ENCODE peak calls at places on chromosomes 13 and 19, in seven cellular contexts. One of them, this sample, is unnamed.

GRCh38 chr19:18605546-18606280 is 886 bp downstream of the CRLF1 start:
- DNase-seq in mesendoderm: no peak
- DNase-seq in neuronal stem cell: no peak
- DNase-seq in mesenchymal stem cell: no peak
- DNase-seq in H9: no peak
- DNase-seq in IMR-90: no peak
- DNase-seq in trophoblast cell: no peak
- DNase-seq in this sample: no peak

GRCh38 chr19:7293795-7294570 is at the start of gene INSR:
- DNase-seq in IMR-90: peak
- DNase-seq in mesendoderm: peak
- DNase-seq in H9: peak
- DNase-seq in neuronal stem cell: peak
- DNase-seq in mesenchymal stem cell: peak
- DNase-seq in trophoblast cell: peak
- DNase-seq in this sample: peak

GRCh38 chr13:49731766-49732165 is 40.5 kb upstream of the EBPL start:
- DNase-seq in neuronal stem cell: no peak
- DNase-seq in mesendoderm: no peak
- DNase-seq in IMR-90: peak
- DNase-seq in trophoblast cell: no peak
- DNase-seq in mesenchymal stem cell: peak
- DNase-seq in H9: no peak
- DNase-seq in this sample: no peak

GRCh38 chr19:17370026-17370587 is 7.0 kb downstream of the PLVAP start:
- DNase-seq in mesendoderm: no peak
- DNase-seq in IMR-90: peak
- DNase-seq in H9: no peak
- DNase-seq in mesenchymal stem cell: peak
- DNase-seq in neuronal stem cell: no peak
- DNase-seq in trophoblast cell: peak
- DNase-seq in this sample: no peak

GRCh38 chr19:42282036-42282762 is 13.1 kb downstream of the CIC start:
- DNase-seq in mesendoderm: no peak
- DNase-seq in trophoblast cell: no peak
- DNase-seq in mesenchymal stem cell: peak
- DNase-seq in H9: no peak
- DNase-seq in neuronal stem cell: no peak
- DNase-seq in IMR-90: peak
- DNase-seq in this sample: peak

GRCh38 chr13:46603165-46603603 is 50.2 kb downstream of the LRCH1 start:
- DNase-seq in IMR-90: no peak
- DNase-seq in neuronal stem cell: no peak
- DNase-seq in H9: no peak
- DNase-seq in mesenchymal stem cell: no peak
- DNase-seq in trophoblast cell: no peak
- DNase-seq in mesendoderm: peak
- DNase-seq in this sample: no peak

GRCh38 chr13:79779761-79780160 is 298.8 kb downstream of the NDFIP2 start:
- DNase-seq in neuronal stem cell: peak
- DNase-seq in mesendoderm: peak
- DNase-seq in mesenchymal stem cell: peak
- DNase-seq in trophoblast cell: peak
- DNase-seq in IMR-90: peak
- DNase-seq in H9: no peak
- DNase-seq in this sample: no peak

GRCh38 chr13:39025433-39025839 is 12.5 kb downstream of the PROSER1 start:
- DNase-seq in neuronal stem cell: no peak
- DNase-seq in H9: no peak
- DNase-seq in mesendoderm: no peak
- DNase-seq in IMR-90: no peak
- DNase-seq in mesenchymal stem cell: no peak
- DNase-seq in trophoblast cell: no peak
- DNase-seq in this sample: no peak

GRCh38 chr13:91468301-91468700 is 69.9 kb downstream of the GPC5 start:
- DNase-seq in mesenchymal stem cell: no peak
- DNase-seq in IMR-90: peak
- DNase-seq in trophoblast cell: no peak
- DNase-seq in mesendoderm: peak
- DNase-seq in H9: no peak
- DNase-seq in neuronal stem cell: no peak
- DNase-seq in this sample: no peak

GRCh38 chr13:44620057-44620456 is 43.9 kb upstream of the TSC22D1 start:
- DNase-seq in IMR-90: peak
- DNase-seq in neuronal stem cell: no peak
- DNase-seq in trophoblast cell: no peak
- DNase-seq in H9: no peak
- DNase-seq in mesenchymal stem cell: peak
- DNase-seq in mesendoderm: no peak
- DNase-seq in this sample: no peak

GRCh38 chr13:27423333-27423732 is 1.1 kb upstream of the GTF3A start:
- DNase-seq in IMR-90: no peak
- DNase-seq in trophoblast cell: no peak
- DNase-seq in H9: no peak
- DNase-seq in mesendoderm: no peak
- DNase-seq in mesenchymal stem cell: no peak
- DNase-seq in neuronal stem cell: no peak
- DNase-seq in this sample: no peak

GRCh38 chr13:43686557-43686956 is 100.2 kb downstream of the ENOX1 start:
- DNase-seq in mesenchymal stem cell: peak
- DNase-seq in H9: no peak
- DNase-seq in trophoblast cell: peak
- DNase-seq in mesendoderm: peak
- DNase-seq in neuronal stem cell: no peak
- DNase-seq in IMR-90: peak
- DNase-seq in this sample: no peak

GRCh38 chr19:6821639-6822310 is 49.3 kb downstream of the VAV1 start:
- DNase-seq in IMR-90: no peak
- DNase-seq in mesenchymal stem cell: no peak
- DNase-seq in mesendoderm: no peak
- DNase-seq in neuronal stem cell: no peak
- DNase-seq in H9: no peak
- DNase-seq in trophoblast cell: no peak
- DNase-seq in this sample: no peak

GRCh38 chr13:28346136-28346535 is 148.8 kb downstream of the FLT1 start:
- DNase-seq in H9: no peak
- DNase-seq in mesenchymal stem cell: no peak
- DNase-seq in IMR-90: peak
- DNase-seq in mesendoderm: peak
- DNase-seq in trophoblast cell: no peak
- DNase-seq in neuronal stem cell: no peak
- DNase-seq in this sample: no peak

GRCh38 chr13:20526664-20527063 is 1.0 kb upstream of the CRYL1 start:
- DNase-seq in H9: no peak
- DNase-seq in trophoblast cell: no peak
- DNase-seq in mesenchymal stem cell: no peak
- DNase-seq in mesendoderm: peak
- DNase-seq in neuronal stem cell: no peak
- DNase-seq in IMR-90: peak
- DNase-seq in this sample: no peak

GRCh38 chr19:47186337-47187022 is 44.5 kb downstream of the BBC3 start:
- DNase-seq in mesenchymal stem cell: no peak
- DNase-seq in IMR-90: no peak
- DNase-seq in trophoblast cell: no peak
- DNase-seq in neuronal stem cell: no peak
- DNase-seq in mesendoderm: no peak
- DNase-seq in H9: no peak
- DNase-seq in this sample: no peak

GRCh38 chr13:44508562-44509062 is 67.5 kb downstream of the TSC22D1 start:
- DNase-seq in mesenchymal stem cell: no peak
- DNase-seq in mesendoderm: no peak
- DNase-seq in trophoblast cell: no peak
- DNase-seq in H9: no peak
- DNase-seq in IMR-90: no peak
- DNase-seq in neuronal stem cell: no peak
- DNase-seq in this sample: no peak

GRCh38 chr13:45621950-45622349 is 6.4 kb upstream of the ERICH6B start:
- DNase-seq in mesenchymal stem cell: no peak
- DNase-seq in trophoblast cell: no peak
- DNase-seq in mesendoderm: peak
- DNase-seq in neuronal stem cell: no peak
- DNase-seq in IMR-90: no peak
- DNase-seq in H9: peak
- DNase-seq in this sample: peak

DNA sequence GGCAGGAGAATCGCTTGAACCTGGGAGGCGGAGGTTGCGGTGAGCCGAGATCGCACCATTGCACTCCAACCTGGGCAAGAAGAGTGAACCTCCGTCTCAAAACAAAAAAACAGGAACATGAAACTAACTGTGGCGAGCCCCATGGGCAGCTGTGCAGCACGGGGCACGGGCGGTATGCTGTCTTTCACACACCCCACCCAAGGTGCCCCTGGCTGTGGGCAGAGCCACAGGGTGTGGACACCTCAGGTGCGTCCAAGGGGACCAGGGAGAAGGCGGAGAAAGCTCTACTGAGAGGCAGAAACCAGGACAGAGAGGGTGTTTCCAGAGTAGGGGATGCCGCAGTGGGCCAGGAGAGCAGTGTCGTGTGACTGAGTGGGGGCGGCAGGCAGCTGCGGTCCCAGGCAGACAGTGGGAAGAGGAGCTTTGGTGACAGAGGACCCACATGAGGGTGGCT is 29.8 kb downstream of the CARS2 start:
- DNase-seq in neuronal stem cell: no peak
- DNase-seq in mesenchymal stem cell: no peak
- DNase-seq in mesendoderm: no peak
- DNase-seq in trophoblast cell: no peak
- DNase-seq in H9: no peak
- DNase-seq in IMR-90: no peak
- DNase-seq in this sample: no peak
- H3K4ac ChIP-seq in neuronal stem cell: no peak
- H3K4ac ChIP-seq in mesenchymal stem cell: no peak
- H3K4ac ChIP-seq in mesendoderm: no peak
- H3K4ac ChIP-seq in trophoblast cell: no peak
- H3K4ac ChIP-seq in H9: no peak
- H3K4ac ChIP-seq in IMR-90: no peak
- H3K4ac ChIP-seq in this sample: no peak

GRCh38 chr13:82961757-82962156 is 920.5 kb downstream of the SLITRK1 start:
- DNase-seq in mesenchymal stem cell: no peak
- DNase-seq in H9: no peak
- DNase-seq in trophoblast cell: no peak
- DNase-seq in IMR-90: no peak
- DNase-seq in neuronal stem cell: no peak
- DNase-seq in mesendoderm: no peak
- DNase-seq in this sample: no peak
- H3K4ac ChIP-seq in mesenchymal stem cell: no peak
- H3K4ac ChIP-seq in H9: no peak
- H3K4ac ChIP-seq in trophoblast cell: no peak
- H3K4ac ChIP-seq in IMR-90: no peak
- H3K4ac ChIP-seq in neuronal stem cell: no peak
- H3K4ac ChIP-seq in mesendoderm: no peak
- H3K4ac ChIP-seq in this sample: no peak

GRCh38 chr13:40968416-40969000 is 50.6 kb downstream of the ELF1 start:
- DNase-seq in IMR-90: no peak
- DNase-seq in mesendoderm: no peak
- DNase-seq in mesenchymal stem cell: no peak
- DNase-seq in trophoblast cell: no peak
- DNase-seq in neuronal stem cell: no peak
- DNase-seq in H9: no peak
- DNase-seq in this sample: no peak

GRCh38 chr13:40961826-40962225 is 57.3 kb downstream of the ELF1 start:
- DNase-seq in mesenchymal stem cell: no peak
- DNase-seq in mesendoderm: no peak
- DNase-seq in IMR-90: no peak
- DNase-seq in H9: no peak
- DNase-seq in neuronal stem cell: no peak
- DNase-seq in trophoblast cell: no peak
- DNase-seq in this sample: no peak

GRCh38 chr13:40963927-40964326 is 55.2 kb downstream of the ELF1 start:
- DNase-seq in mesenchymal stem cell: peak
- DNase-seq in mesendoderm: peak
- DNase-seq in trophoblast cell: peak
- DNase-seq in IMR-90: peak
- DNase-seq in neuronal stem cell: no peak
- DNase-seq in H9: no peak
- DNase-seq in this sample: no peak

GRCh38 chr13:40969169-40969901 is 49.8 kb downstream of the ELF1 start:
- DNase-seq in mesendoderm: no peak
- DNase-seq in neuronal stem cell: no peak
- DNase-seq in IMR-90: no peak
- DNase-seq in trophoblast cell: peak
- DNase-seq in mesenchymal stem cell: no peak
- DNase-seq in H9: no peak
- DNase-seq in this sample: no peak

DNA sequence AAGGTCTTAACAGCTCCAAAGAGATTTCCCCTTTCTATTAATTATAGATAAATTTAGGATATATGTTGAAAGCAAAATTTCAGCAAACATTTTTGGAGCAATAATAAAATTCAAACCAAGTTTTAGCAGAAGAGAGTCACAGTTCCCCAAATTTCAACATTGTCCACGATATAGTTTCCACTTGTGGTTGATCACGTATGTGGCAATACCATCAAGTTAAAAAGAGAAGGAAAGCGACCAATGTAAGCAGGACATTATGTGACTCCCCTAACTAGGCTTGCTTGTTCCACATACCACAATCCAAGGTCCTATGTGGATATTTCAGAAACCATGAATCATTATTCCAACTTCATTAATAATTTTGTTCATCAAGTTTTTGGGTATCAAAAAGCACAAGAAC is 52.8 kb downstream of the ELF1 start:
- DNase-seq in IMR-90: no peak
- DNase-seq in trophoblast cell: no peak
- DNase-seq in mesendoderm: no peak
- DNase-seq in H9: no peak
- DNase-seq in neuronal stem cell: no peak
- DNase-seq in mesenchymal stem cell: no peak
- DNase-seq in this sample: no peak
- H3K4ac ChIP-seq in IMR-90: no peak
- H3K4ac ChIP-seq in trophoblast cell: no peak
- H3K4ac ChIP-seq in mesendoderm: no peak
- H3K4ac ChIP-seq in H9: no peak
- H3K4ac ChIP-seq in neuronal stem cell: no peak
- H3K4ac ChIP-seq in mesenchymal stem cell: no peak
- H3K4ac ChIP-seq in this sample: no peak

GRCh38 chr13:26324294-26324693 is 70.4 kb downstream of the CDK8 start:
- DNase-seq in mesenchymal stem cell: no peak
- DNase-seq in trophoblast cell: no peak
- DNase-seq in IMR-90: no peak
- DNase-seq in H9: no peak
- DNase-seq in neuronal stem cell: no peak
- DNase-seq in mesendoderm: no peak
- DNase-seq in this sample: no peak

GRCh38 chr13:26325876-26326275 is 71.9 kb downstream of the CDK8 start:
- DNase-seq in mesenchymal stem cell: peak
- DNase-seq in mesendoderm: no peak
- DNase-seq in IMR-90: peak
- DNase-seq in trophoblast cell: no peak
- DNase-seq in H9: no peak
- DNase-seq in neuronal stem cell: no peak
- DNase-seq in this sample: no peak

GRCh38 chr13:26324867-26325266 is 70.9 kb downstream of the CDK8 start:
- DNase-seq in mesendoderm: no peak
- DNase-seq in mesenchymal stem cell: no peak
- DNase-seq in H9: no peak
- DNase-seq in IMR-90: peak
- DNase-seq in trophoblast cell: no peak
- DNase-seq in neuronal stem cell: no peak
- DNase-seq in this sample: no peak

GRCh38 chr13:26323127-26323526 is 69.2 kb downstream of the CDK8 start:
- DNase-seq in mesenchymal stem cell: no peak
- DNase-seq in mesendoderm: peak
- DNase-seq in IMR-90: no peak
- DNase-seq in neuronal stem cell: no peak
- DNase-seq in H9: no peak
- DNase-seq in trophoblast cell: no peak
- DNase-seq in this sample: no peak

GRCh38 chr13:26323764-26324163 is 69.8 kb downstream of the CDK8 start:
- DNase-seq in neuronal stem cell: no peak
- DNase-seq in trophoblast cell: no peak
- DNase-seq in H9: no peak
- DNase-seq in IMR-90: no peak
- DNase-seq in mesenchymal stem cell: peak
- DNase-seq in mesendoderm: no peak
- DNase-seq in this sample: no peak
- H3K4ac ChIP-seq in neuronal stem cell: no peak
- H3K4ac ChIP-seq in trophoblast cell: no peak
- H3K4ac ChIP-seq in H9: no peak
- H3K4ac ChIP-seq in IMR-90: no peak
- H3K4ac ChIP-seq in mesenchymal stem cell: no peak
- H3K4ac ChIP-seq in mesendoderm: no peak
- H3K4ac ChIP-seq in this sample: no peak

This sample was measured in H1.